ENCODE peak calls at places on chromosomes 6 and 20, in nine cellular contexts. D is fibroblast of lung, F is heart left ventricle, W is right cardiac atrium, R is IMR-90, A is mammary epithelial cell, Z is brain microvascular endothelial cell, X is SJSA1, V is GM23248. U is an unnamed sample.

GRCh38 chr20:31551581-31552081 is 37.4 kb downstream of the HM13 start:
- DNase-seq in D (peak; percentile 69), F (no peak), W (no peak), R (no peak), A (no peak), Z (no peak), X (no peak), V (no peak), U (no peak)

GRCh38 chr6:169622618-169623017 is 79.2 kb downstream of the WDR27 start:
- DNase-seq in D (peak; percentile 19), F (no peak), W (no peak), R (peak; percentile 23), A (peak; percentile 29), Z (no peak), X (no peak), V (no peak), U (no peak)

GRCh38 chr6:140427842-140428241 is 1053.4 kb upstream of the CITED2 start:
- DNase-seq in D (no peak), F (no peak), W (no peak), R (no peak), A (no peak), Z (no peak), X (no peak), V (no peak), U (no peak)

GRCh38 chr20:32589256-32589655 is 4.1 kb upstream of the NOL4L start:
- DNase-seq in D (peak; percentile 17), F (no peak), W (peak; percentile 43), R (peak; percentile 36), A (peak; percentile 57), Z (no peak), X (no peak), V (peak; percentile 76), U (no peak)

GRCh38 chr6:87926072-87926471 is 121.6 kb upstream of the SPACA1 start:
- DNase-seq in D (no peak), F (no peak), W (no peak), R (no peak), A (no peak), Z (no peak), X (no peak), V (no peak), U (no peak)

GRCh38 chr20:38117635-38118034 is 47.4 kb downstream of the TGM2 start:
- DNase-seq in D (peak; percentile 97), F (no peak), W (no peak), R (peak; percentile 66), A (peak; percentile 87), Z (peak; percentile 79), X (peak; percentile 84), V (peak; percentile 70), U (no peak)

GRCh38 chr6:157219201-157220200 is 103.8 kb downstream of the TMEM242 start:
- DNase-seq in D (peak; percentile 72), F (peak; percentile 36), W (no peak), R (peak; percentile 63), A (no peak), Z (peak; percentile 68), X (peak; percentile 75), V (peak; percentile 65), U (no peak)

GRCh38 chr6:124772733-124773319 is 189.4 kb upstream of the RNF217 start:
- DNase-seq in D (peak; percentile 18), F (no peak), W (no peak), R (no peak), A (no peak), Z (no peak), X (no peak), V (no peak), U (no peak)

GRCh38 chr20:36808317-36809257 is 35.0 kb upstream of the DSN1 start:
- DNase-seq in D (peak; percentile 64), F (peak; percentile 86), W (peak; percentile 87), R (peak; percentile 89), A (peak; percentile 64), Z (peak; percentile 84), X (peak; percentile 56), V (peak; percentile 97), U (no peak)

GRCh38 chr6:137269803-137270202 is 50.6 kb upstream of the IFNGR1 start:
- DNase-seq in D (peak; percentile 8), F (no peak), W (no peak), R (no peak), A (no peak), Z (no peak), X (no peak), V (no peak), U (no peak)

GRCh38 chr20:3800878-3801260 is 4.8 kb downstream of the CDC25B start:
- DNase-seq in D (no peak), F (no peak), W (peak; percentile 50), R (no peak), A (no peak), Z (no peak), X (no peak), V (no peak), U (no peak)

GRCh38 chr20:3801299-3801698 is 5.2 kb downstream of the CDC25B start:
- DNase-seq in D (no peak), F (no peak), W (peak; percentile 26), R (no peak), A (no peak), Z (no peak), X (no peak), V (no peak), U (no peak)

GRCh38 chr20:3803289-3803688 is 7.2 kb downstream of the CDC25B start:
- DNase-seq in D (no peak), F (no peak), W (no peak), R (no peak), A (no peak), Z (no peak), X (no peak), V (no peak), U (no peak)

GRCh38 chr20:3802524-3803239 is 6.6 kb downstream of the CDC25B start:
- DNase-seq in D (no peak), F (no peak), W (no peak), R (no peak), A (no peak), Z (no peak), X (no peak), V (no peak), U (no peak)

GRCh38 chr20:3801846-3802245 is 5.7 kb downstream of the CDC25B start:
- DNase-seq in D (no peak), F (no peak), W (peak; percentile 47), R (no peak), A (no peak), Z (no peak), X (no peak), V (no peak), U (no peak)
- H3K27ac ChIP-seq in D (no peak overlapping the region), F (no peak overlapping the region), W (no peak overlapping the region), R (no peak overlapping the region), A (no peak overlapping the region), Z (no peak overlapping the region), X (no peak overlapping the region), V (no peak overlapping the region), U (peak overlapping the region; percentile 39)

GRCh38 chr20:39378781-39379180 is 416.6 kb downstream of the DHX35 start:
- DNase-seq in D (no peak), F (no peak), W (no peak), R (no peak), A (no peak), Z (no peak), X (no peak), V (no peak), U (no peak)

GRCh38 chr20:39376788-39377187 is 414.6 kb downstream of the DHX35 start:
- DNase-seq in D (no peak), F (no peak), W (no peak), R (no peak), A (no peak), Z (no peak), X (no peak), V (no peak), U (no peak)

GRCh38 chr20:39381598-39381997 is 419.5 kb downstream of the DHX35 start:
- DNase-seq in D (no peak), F (no peak), W (no peak), R (no peak), A (no peak), Z (no peak), X (no peak), V (no peak), U (no peak)
- H3K27ac ChIP-seq in D (no peak overlapping the region), F (no peak overlapping the region), W (no peak overlapping the region), R (no peak overlapping the region), A (no peak overlapping the region), Z (no peak overlapping the region), X (no peak overlapping the region), V (no peak overlapping the region), U (no peak overlapping the region)

GRCh38 chr20:21557246-21557982 is 43.5 kb upstream of the NKX2-2 start:
- DNase-seq in D (no peak), F (no peak), W (no peak), R (no peak), A (no peak), Z (no peak), X (no peak), V (no peak), U (no peak)

GRCh38 chr20:21559305-21559704 is 45.4 kb upstream of the NKX2-2 start:
- DNase-seq in D (no peak), F (no peak), W (no peak), R (no peak), A (no peak), Z (no peak), X (no peak), V (no peak), U (no peak)

GRCh38 chr20:21564127-21564773 is 50.4 kb upstream of the NKX2-2 start:
- DNase-seq in D (no peak), F (no peak), W (no peak), R (no peak), A (no peak), Z (no peak), X (no peak), V (no peak), U (peak; percentile 21)

DNA sequence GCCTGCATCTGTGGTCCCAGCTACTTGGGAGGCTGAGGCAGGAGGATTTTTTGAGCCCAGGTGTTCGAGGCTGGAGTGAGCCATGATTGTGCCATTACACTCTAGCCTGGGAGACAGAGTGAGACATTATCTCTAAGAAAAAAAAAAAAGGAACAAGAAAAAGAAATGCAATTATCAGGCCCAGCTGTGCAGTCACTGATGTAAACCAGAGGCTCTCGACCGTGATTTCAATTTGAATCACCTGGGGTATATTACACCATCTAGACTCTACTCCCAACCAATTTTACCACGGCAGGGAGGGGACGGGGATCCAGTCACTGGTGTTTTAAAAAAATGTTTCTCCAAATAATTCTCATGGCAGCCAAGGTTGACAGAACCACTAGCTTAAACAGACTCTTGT is 48.8 kb upstream of the NKX2-2 start:
- DNase-seq in D (no peak), F (no peak), W (no peak), R (no peak), A (no peak), Z (no peak), X (no peak), V (no peak), U (no peak)
- H3K27ac ChIP-seq in D (no peak overlapping the region), F (no peak overlapping the region), W (no peak overlapping the region), R (no peak overlapping the region), A (no peak overlapping the region), Z (no peak overlapping the region), X (no peak overlapping the region), V (no peak overlapping the region), U (no peak overlapping the region)

DNA sequence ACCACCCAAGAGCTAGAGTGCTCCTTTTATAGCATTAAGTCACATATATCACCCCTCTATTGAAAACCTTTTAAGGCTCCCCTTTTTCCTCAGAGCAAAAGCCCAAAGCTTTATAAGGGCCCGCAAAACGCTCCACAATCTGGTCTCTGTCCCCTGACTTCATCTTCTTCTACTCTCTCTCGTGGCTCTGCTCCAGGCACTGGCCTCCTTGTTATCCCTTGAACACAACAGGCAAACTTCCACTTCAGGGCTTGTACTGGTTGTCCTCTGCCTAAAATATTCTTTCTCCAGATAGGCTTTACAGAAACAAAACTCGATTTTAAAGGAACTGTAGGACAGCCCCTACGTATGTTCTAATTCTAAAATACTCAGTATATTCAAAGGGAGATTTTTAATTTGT is 44.0 kb upstream of the SPDEF start:
- DNase-seq in D (no peak), F (no peak), W (no peak), R (no peak), A (no peak), Z (no peak), X (no peak), V (no peak), U (no peak)
- H3K27ac ChIP-seq in D (no peak overlapping the region), F (peak overlapping the region; percentile 45), W (peak overlapping the region; percentile 66), R (no peak overlapping the region), A (no peak overlapping the region), Z (no peak overlapping the region), X (no peak overlapping the region), V (no peak overlapping the region), U (no peak overlapping the region)

U was measured in substantia nigra.